ENCODE peak calls at places on chromosomes 7 and 10, in four cellular contexts. W is NB4; E is CD4-positive, alpha-beta memory T cell; D is effector CD8-positive, alpha-beta T cell. Z is an unnamed sample.
A peak's percentile ranks its signal among the peaks of the same experiment; 100 is the strongest.

GRCh38 chr7:2082357-2083038 is 150.2 kb downstream of the MAD1L1 start:
- DNase-seq in W (no peak), E (no peak), D (no peak), Z (no peak)

GRCh38 chr7:73436031-73436929 is 2.7 kb downstream of the FZD9 start:
- DNase-seq in W (no peak), E (no peak), D (no peak), Z (no peak)

GRCh38 chr10:18737841-18738240 is 78.6 kb downstream of the ARL5B start:
- DNase-seq in W (no peak), E (no peak), D (no peak), Z (no peak)

GRCh38 chr7:20778063-20778721 is 8.5 kb downstream of the SP8 start:
- DNase-seq in W (no peak), E (no peak), D (no peak), Z (peak; percentile 46)

GRCh38 chr7:155380221-155380861 is 77.6 kb upstream of the EN2 start:
- DNase-seq in W (peak; percentile 88), E (peak; percentile 47), D (peak; percentile 31), Z (peak; percentile 74)

GRCh38 chr7:20330797-20331230 is at the start of gene ITGB8:
- DNase-seq in W (no peak), E (no peak), D (no peak), Z (no peak)

GRCh38 chr7:100685049-100685605 is 8.9 kb downstream of the GIGYF1 start:
- DNase-seq in W (no peak), E (no peak), D (no peak), Z (no peak)

GRCh38 chr7:7426686-7427085 is 109.0 kb downstream of the COL28A1 start:
- DNase-seq in W (no peak), E (no peak), D (no peak), Z (no peak)

GRCh38 chr7:291302-292092 is 1.5 kb downstream of the FOXL3 start:
- DNase-seq in W (no peak), E (no peak), D (no peak), Z (no peak)

GRCh38 chr10:2777946-2778345 is 289.4 kb upstream of the PFKP start:
- DNase-seq in W (no peak), E (no peak), D (no peak), Z (no peak)

GRCh38 chr7:93862651-93863050 is 27.9 kb downstream of the TFPI2 start:
- DNase-seq in W (no peak), E (no peak), D (no peak), Z (no peak)

GRCh38 chr10:121615862-121616261 is 17.6 kb upstream of the FGFR2 start:
- DNase-seq in W (no peak), E (no peak), D (no peak), Z (no peak)

GRCh38 chr10:22133640-22134624 is 83.9 kb downstream of the EBLN1 start:
- DNase-seq in W (peak; percentile 87), E (no peak), D (no peak), Z (peak; percentile 92)

GRCh38 chr10:15802375-15802949 is 57.8 kb downstream of the MINDY3 start:
- DNase-seq in W (no peak), E (no peak), D (no peak), Z (peak; percentile 19)

GRCh38 chr7:158431941-158432347 is 155.7 kb downstream of the PTPRN2 start:
- DNase-seq in W (peak; percentile 26), E (no peak), D (no peak), Z (no peak)

GRCh38 chr7:19144661-19145428 is at the start of gene FERD3L:
- DNase-seq in W (no peak), E (no peak), D (no peak), Z (no peak)

GRCh38 chr10:34808789-34809745 is 6.0 kb downstream of the PARD3 start:
- DNase-seq in W (no peak), E (no peak), D (no peak), Z (no peak)

GRCh38 chr10:132185601-132186487 is 904 bp upstream of the DPYSL4 start:
- DNase-seq in W (no peak), E (peak; percentile 66), D (peak; percentile 30), Z (peak; percentile 30)

GRCh38 chr7:151876112-151876898 is 610 bp downstream of the PRKAG2 start:
- DNase-seq in W (peak; percentile 68), E (peak; percentile 67), D (peak; percentile 61), Z (peak; percentile 65)

GRCh38 chr7:106140406-106141173 is 28.5 kb upstream of the SYPL1 start:
- DNase-seq in W (no peak), E (no peak), D (no peak), Z (no peak)

GRCh38 chr10:72265925-72266865 is 7.5 kb upstream of the DDIT4 start:
- DNase-seq in W (no peak), E (no peak), D (no peak), Z (no peak)

GRCh38 chr10:97534746-97535367 is 36.1 kb downstream of the UBTD1 start:
- DNase-seq in W (peak; percentile 61), E (no peak), D (no peak), Z (peak; percentile 63)

GRCh38 chr7:142587578-142588191 is 161.6 kb upstream of the PRSS1 start:
- DNase-seq in W (peak; percentile 80), E (peak; percentile 29), D (no peak), Z (peak; percentile 52)

GRCh38 chr10:17062493-17063487 is 66.8 kb downstream of the CUBN start:
- DNase-seq in W (no peak), E (no peak), D (no peak), Z (no peak)

GRCh38 chr7:30029696-30030095 is 1.5 kb downstream of the PLEKHA8 start:
- DNase-seq in W (peak; percentile 56), E (no peak), D (no peak), Z (peak; percentile 34)

GRCh38 chr10:33332183-33333031 is 2.1 kb downstream of the NRP1 start:
- DNase-seq in W (no peak), E (no peak), D (no peak), Z (no peak)

GRCh38 chr7:77395543-77395942 is 20.6 kb downstream of the GSAP start:
- DNase-seq in W (no peak), E (no peak), D (no peak), Z (no peak)

GRCh38 chr10:118662228-118663035 is 67.0 kb upstream of the PRLHR start:
- DNase-seq in W (no peak), E (peak; percentile 45), D (no peak), Z (no peak)

GRCh38 chr7:20346577-20346976 is 15.9 kb downstream of the ITGB8 start:
- DNase-seq in W (no peak), E (no peak), D (no peak), Z (no peak)

GRCh38 chr7:129923709-129924108 is 29.1 kb downstream of the UBE2H start:
- DNase-seq in W (no peak), E (no peak), D (no peak), Z (no peak)

GRCh38 chr10:107390563-107390962 is 226.1 kb upstream of the SORCS1 start:
- DNase-seq in W (no peak), E (no peak), D (no peak), Z (no peak)

GRCh38 chr7:130941322-130942210 is 207.6 kb upstream of the KLF14 start:
- DNase-seq in W (peak; percentile 33), E (peak; percentile 44), D (no peak), Z (no peak)

GRCh38 chr7:95330194-95331003 is 6.1 kb upstream of the PON1 start:
- DNase-seq in W (peak; percentile 10), E (peak; percentile 22), D (no peak), Z (peak; percentile 12)

GRCh38 chr10:111316607-111317006 is 239.8 kb downstream of the ADRA2A start:
- DNase-seq in W (no peak), E (no peak), D (no peak), Z (no peak)

GRCh38 chr10:101394522-101395133 is 40.7 kb downstream of the BTRC start:
- DNase-seq in W (no peak), E (no peak), D (no peak), Z (no peak)

Z was measured in KBM-7.